ENCODE peak calls at places on chromosomes 7 and 10, in ten cellular contexts. W, N, G, V, I, Y, Q, E, O and T are unnamed samples.
A peak's percentile ranks its signal among the peaks of the same experiment; 100 is the strongest.

GRCh38 chr7:73904219-73905136 is 43.5 kb downstream of the TMEM270 start:
- DNase-seq in W (no peak), N (no peak), G (peak; percentile 16), V (peak; percentile 43), I (no peak), Y (no peak), Q (no peak), E (no peak), O (no peak), T (no peak)

GRCh38 chr7:132709971-132710567 is 133.8 kb upstream of the PLXNA4 start:
- DNase-seq in W (no peak), N (peak; percentile 25), G (no peak), V (peak; percentile 57), I (no peak), Y (no peak), Q (peak; percentile 74), E (peak; percentile 50), O (peak; percentile 62), T (no peak)

GRCh38 chr7:121752706-121753105 is 120.3 kb upstream of the PTPRZ1 start:
- DNase-seq in W (no peak), N (peak; percentile 20), G (no peak), V (peak; percentile 18), I (no peak), Y (no peak), Q (peak; percentile 64), E (peak; percentile 26), O (peak; percentile 29), T (no peak)

GRCh38 chr7:112757337-112757736 is 32.9 kb downstream of the TMEM168 start:
- DNase-seq in W (no peak), N (no peak), G (no peak), V (no peak), I (no peak), Y (no peak), Q (no peak), E (no peak), O (no peak), T (no peak)

GRCh38 chr10:3068968-3069737 is 1.8 kb downstream of the PFKP start:
- DNase-seq in W (no peak), N (no peak), G (peak; percentile 69), V (no peak), I (no peak), Y (no peak), Q (peak; percentile 63), E (no peak), O (peak; percentile 40), T (peak; percentile 49)

GRCh38 chr10:36057180-36057579 is 415.1 kb upstream of the FZD8 start:
- DNase-seq in W (no peak), N (no peak), G (no peak), V (no peak), I (no peak), Y (no peak), Q (no peak), E (no peak), O (no peak), T (no peak)

GRCh38 chr10:110378533-110379108 is 73.9 kb upstream of the SMNDC1 start:
- DNase-seq in W (no peak), N (no peak), G (no peak), V (no peak), I (no peak), Y (no peak), Q (no peak), E (no peak), O (no peak), T (no peak)

GRCh38 chr10:98314577-98315284 is 46.7 kb upstream of the LOXL4 start:
- DNase-seq in W (peak; percentile 65), N (peak; percentile 48), G (no peak), V (no peak), I (no peak), Y (no peak), Q (no peak), E (peak; percentile 83), O (no peak), T (no peak)

GRCh38 chr10:19041176-19041575 is 7.4 kb upstream of the MALRD1 start:
- DNase-seq in W (no peak), N (no peak), G (no peak), V (no peak), I (no peak), Y (no peak), Q (no peak), E (no peak), O (no peak), T (no peak)

GRCh38 chr7:99563650-99564049 is 5.2 kb downstream of the ZNF655 start:
- DNase-seq in W (no peak), N (peak; percentile 72), G (no peak), V (peak; percentile 80), I (no peak), Y (no peak), Q (no peak), E (peak; percentile 73), O (peak; percentile 62), T (no peak)

GRCh38 chr7:27442446-27442845 is 199.8 kb downstream of the EVX1 start:
- DNase-seq in W (no peak), N (peak; percentile 18), G (no peak), V (peak; percentile 93), I (no peak), Y (no peak), Q (no peak), E (peak; percentile 94), O (peak; percentile 41), T (no peak)

GRCh38 chr7:90708841-90709317 is 112.8 kb downstream of the CDK14 start:
- DNase-seq in W (no peak), N (peak; percentile 41), G (no peak), V (peak; percentile 39), I (no peak), Y (no peak), Q (peak; percentile 93), E (peak; percentile 67), O (peak; percentile 41), T (peak; percentile 63)

GRCh38 chr7:116571037-116571436 is 46.2 kb downstream of the CAV1 start:
- DNase-seq in W (no peak), N (peak; percentile 40), G (no peak), V (peak; percentile 93), I (no peak), Y (no peak), Q (no peak), E (peak; percentile 75), O (peak; percentile 65), T (no peak)

GRCh38 chr10:109978481-109978880 is 29.3 kb upstream of the ADD3 start:
- DNase-seq in W (no peak), N (peak; percentile 24), G (no peak), V (peak; percentile 88), I (peak; percentile 52), Y (no peak), Q (peak; percentile 79), E (peak; percentile 48), O (peak; percentile 83), T (no peak)

GRCh38 chr10:124119933-124120332 is 26.5 kb upstream of the CHST15 start:
- DNase-seq in W (no peak), N (no peak), G (no peak), V (no peak), I (no peak), Y (no peak), Q (no peak), E (no peak), O (peak; percentile 66), T (no peak)

GRCh38 chr7:106795877-106796231 is 69.2 kb upstream of the PIK3CG start:
- DNase-seq in W (no peak), N (no peak), G (no peak), V (no peak), I (no peak), Y (no peak), Q (no peak), E (no peak), O (no peak), T (no peak)

GRCh38 chr10:93568105-93568390 is 1.6 kb downstream of the FFAR4 start:
- DNase-seq in W (no peak), N (no peak), G (no peak), V (no peak), I (no peak), Y (no peak), Q (peak; percentile 22), E (no peak), O (peak; percentile 11), T (no peak)

GRCh38 chr10:117130346-117130745 is 7.7 kb downstream of the VAX1 start:
- DNase-seq in W (no peak), N (no peak), G (no peak), V (no peak), I (no peak), Y (peak; percentile 40), Q (peak; percentile 24), E (no peak), O (no peak), T (no peak)

GRCh38 chr7:142298009-142298408 is 40.2 kb upstream of the PRSS58 start:
- DNase-seq in W (no peak), N (peak; percentile 38), G (no peak), V (peak; percentile 8), I (no peak), Y (no peak), Q (peak; percentile 88), E (peak; percentile 50), O (no peak), T (no peak)
- TF ChIP-seq CTCF in W (no peak), N (peak; percentile 9), G (no peak), V (peak; percentile 44), I (peak; percentile 13), Y (no peak), Q (peak; percentile 79), E (peak; percentile 50), O (no peak), T (peak; percentile 49)

DNA sequence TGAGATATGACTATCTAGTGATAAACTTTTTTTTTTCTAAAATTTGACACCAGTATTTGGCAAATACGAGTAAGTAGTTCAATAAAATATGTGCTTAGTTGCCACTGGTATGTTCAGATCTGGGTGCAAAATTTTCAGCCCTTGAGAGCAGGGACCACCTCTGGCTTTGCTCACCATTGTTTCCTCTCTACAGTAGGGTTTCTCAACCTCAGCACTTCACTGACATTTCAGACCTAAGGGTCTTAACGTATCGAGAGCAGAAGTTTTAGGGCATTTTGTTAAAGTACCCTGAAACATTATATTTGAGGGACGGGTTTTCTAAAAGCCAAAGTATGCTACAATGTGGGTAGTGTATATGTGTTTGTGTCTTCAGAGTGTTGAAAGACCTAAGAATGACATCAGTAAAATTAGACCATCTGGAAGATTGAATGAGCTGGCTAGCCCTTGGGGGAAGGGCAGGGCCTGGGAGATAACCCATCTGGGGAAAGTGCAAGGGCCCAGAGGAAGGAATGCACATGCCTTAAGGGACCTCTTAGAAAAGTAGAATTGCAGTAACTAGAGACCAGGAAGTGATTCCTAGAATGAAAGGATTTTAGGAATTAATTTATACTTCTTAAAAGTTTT is 11.8 kb downstream of the BZW2 start:
- DNase-seq in W (no peak), N (peak; percentile 77), G (no peak), V (peak; percentile 94), I (no peak), Y (no peak), Q (peak; percentile 84), E (peak; percentile 37), O (peak; percentile 91), T (no peak)
- TF ChIP-seq CTCF in W (no peak), N (no peak), G (no peak), V (peak; percentile 47), I (no peak), Y (no peak), Q (no peak), E (no peak), O (peak; percentile 24), T (no peak)

GRCh38 chr7:20158684-20159083 is 58.5 kb downstream of the MACC1 start:
- DNase-seq in W (no peak), N (no peak), G (no peak), V (peak; percentile 40), I (no peak), Y (no peak), Q (no peak), E (no peak), O (peak; percentile 66), T (no peak)
- TF ChIP-seq CTCF in W (peak; percentile 28), N (no peak), G (no peak), V (peak; percentile 28), I (no peak), Y (peak; percentile 52), Q (peak; percentile 24), E (peak; percentile 23), O (peak; percentile 45), T (peak; percentile 35)

GRCh38 chr7:81648716-81649115 is 121.1 kb downstream of the HGF start:
- DNase-seq in W (no peak), N (no peak), G (no peak), V (no peak), I (no peak), Y (no peak), Q (no peak), E (no peak), O (no peak), T (no peak)
- TF ChIP-seq CTCF in W (no peak), N (no peak), G (no peak), V (no peak), I (no peak), Y (no peak), Q (no peak), E (no peak), O (no peak), T (no peak)